ENCODE peak calls at places on chromosome 19, in eight cellular contexts. X is iris pigment epithelial cell; T is endothelial cell; I is esophagus muscularis mucosa; E is GF-D8; R is Jurkat, Clone E6-1; S is activated naive CD4-positive, alpha-beta T cell treated with anti-CD3 and anti-CD28 coated beads, Interleukin-2, amount 50 U/mL, for 16 hours; N is SK-N-MC. F is an unnamed sample.
A peak's percentile ranks its signal among the peaks of the same experiment; 100 is the strongest.

GRCh38 chr19:7637374-7638256 is 705 bp downstream of the STXBP2 start:
- DNase-seq in X (peak; percentile 28), T (no peak), I (no peak), E (no peak), R (no peak), S (no peak), N (no peak), F (no peak)

GRCh38 chr19:871446-872265 is 12.2 kb downstream of the CFD start:
- DNase-seq in X (no peak), T (no peak), I (no peak), E (no peak), R (no peak), S (no peak), N (no peak), F (no peak)

GRCh38 chr19:18897108-18898029 is 1.4 kb upstream of the CERS1 start:
- DNase-seq in X (no peak), T (no peak), I (no peak), E (no peak), R (no peak), S (no peak), N (no peak), F (no peak)

GRCh38 chr19:43534811-43535761 is 2.1 kb downstream of the ZNF575 start:
- DNase-seq in X (peak; percentile 57), T (peak; percentile 79), I (no peak), E (no peak), R (no peak), S (peak; percentile 35), N (no peak), F (peak; percentile 69)

GRCh38 chr19:6767357-6768235 is at the start of gene SH2D3A:
- DNase-seq in X (peak; percentile 35), T (peak; percentile 60), I (no peak), E (peak; percentile 30), R (peak; percentile 93), S (peak; percentile 92), N (peak; percentile 80), F (peak; percentile 42)

GRCh38 chr19:48419158-48419920 is 25.9 kb downstream of the GRIN2D start:
- DNase-seq in X (peak; percentile 42), T (peak; percentile 67), I (no peak), E (no peak), R (peak; percentile 72), S (peak; percentile 71), N (no peak), F (peak; percentile 66)

GRCh38 chr19:39590265-39590664 is 12.1 kb upstream of the LGALS13 start:
- DNase-seq in X (peak; percentile 8), T (peak; percentile 41), I (no peak), E (no peak), R (peak; percentile 19), S (no peak), N (no peak), F (peak; percentile 18)

GRCh38 chr19:54654447-54655321 is 8.1 kb upstream of the LILRB4 start:
- DNase-seq in X (no peak), T (no peak), I (no peak), E (no peak), R (no peak), S (no peak), N (no peak), F (no peak)

GRCh38 chr19:633786-634639 is 676 bp upstream of the POLRMT start:
- DNase-seq in X (peak; percentile 17), T (no peak), I (no peak), E (no peak), R (no peak), S (no peak), N (no peak), F (no peak)

GRCh38 chr19:29507081-29507860 is 18.5 kb upstream of the VSTM2B start:
- DNase-seq in X (no peak), T (no peak), I (no peak), E (no peak), R (no peak), S (no peak), N (no peak), F (no peak)

GRCh38 chr19:7540761-7541480 is 5.4 kb downstream of the PNPLA6 start:
- DNase-seq in X (peak; percentile 54), T (no peak), I (no peak), E (no peak), R (no peak), S (peak; percentile 32), N (no peak), F (peak; percentile 20)

GRCh38 chr19:54287456-54287855 is 6.5 kb upstream of the LILRB2 start:
- DNase-seq in X (peak; percentile 9), T (no peak), I (no peak), E (no peak), R (no peak), S (no peak), N (no peak), F (peak; percentile 81)

GRCh38 chr19:53132231-53132991 is at the start of gene ZNF415:
- DNase-seq in X (peak; percentile 62), T (peak; percentile 75), I (no peak), E (peak; percentile 43), R (no peak), S (peak; percentile 28), N (no peak), F (peak; percentile 68)

GRCh38 chr19:13103961-13104847 is 1.5 kb upstream of the LYL1 start:
- DNase-seq in X (no peak), T (peak; percentile 78), I (no peak), E (peak; percentile 97), R (no peak), S (peak; percentile 70), N (no peak), F (no peak)

GRCh38 chr19:50922316-50922853 is 11.2 kb upstream of the KLK4 start:
- DNase-seq in X (peak; percentile 70), T (peak; percentile 85), I (no peak), E (no peak), R (peak; percentile 74), S (peak; percentile 74), N (peak; percentile 52), F (peak; percentile 70)

GRCh38 chr19:38719761-38720558 is 24.3 kb downstream of the CAPN12 start:
- DNase-seq in X (no peak), T (no peak), I (no peak), E (no peak), R (no peak), S (no peak), N (no peak), F (peak; percentile 42)

GRCh38 chr19:10701955-10702307 is 692 bp downstream of the QTRT1 start:
- DNase-seq in X (no peak), T (peak; percentile 25), I (no peak), E (peak; percentile 8), R (no peak), S (peak; percentile 34), N (no peak), F (peak; percentile 26)

GRCh38 chr19:15231256-15231655 is 992 bp downstream of the EPHX3 start:
- DNase-seq in X (no peak), T (no peak), I (no peak), E (no peak), R (no peak), S (no peak), N (no peak), F (no peak)

GRCh38 chr19:44808463-44809371 is at the start of gene BCAM:
- DNase-seq in X (peak; percentile 50), T (peak; percentile 58), I (no peak), E (no peak), R (no peak), S (no peak), N (no peak), F (peak; percentile 79)

GRCh38 chr19:6677924-6678689 is 8.1 kb upstream of the TNFSF14 start:
- DNase-seq in X (peak; percentile 36), T (no peak), I (no peak), E (no peak), R (no peak), S (peak; percentile 42), N (no peak), F (no peak)

GRCh38 chr19:14472202-14472961 is 2.8 kb downstream of the PTGER1 start:
- DNase-seq in X (peak; percentile 47), T (peak; percentile 87), I (peak; percentile 94), E (peak; percentile 41), R (no peak), S (peak; percentile 89), N (no peak), F (peak; percentile 55)

GRCh38 chr19:40298026-40298425 is 12.9 kb upstream of the AKT2 start:
- DNase-seq in X (no peak), T (no peak), I (no peak), E (no peak), R (no peak), S (no peak), N (no peak), F (no peak)

GRCh38 chr19:35313614-35314013 is 15.4 kb upstream of the CD22 start:
- DNase-seq in X (no peak), T (no peak), I (no peak), E (no peak), R (no peak), S (no peak), N (no peak), F (no peak)

GRCh38 chr19:33557720-33558119 is 36.1 kb upstream of the PEPD start:
- DNase-seq in X (no peak), T (no peak), I (no peak), E (no peak), R (no peak), S (no peak), N (no peak), F (no peak)

GRCh38 chr19:50288954-50289353 is 40.2 kb downstream of the KCNC3 start:
- DNase-seq in X (no peak), T (no peak), I (no peak), E (no peak), R (no peak), S (no peak), N (no peak), F (no peak)

GRCh38 chr19:6161271-6161850 is 25.9 kb downstream of the ACSBG2 start:
- DNase-seq in X (no peak), T (no peak), I (no peak), E (peak; percentile 90), R (peak; percentile 95), S (peak; percentile 25), N (peak; percentile 77), F (no peak)

GRCh38 chr19:7699003-7699402 is 2.9 kb downstream of the FCER2 start:
- DNase-seq in X (no peak), T (no peak), I (no peak), E (no peak), R (no peak), S (no peak), N (no peak), F (no peak)